ENCODE peak calls at places on chromosomes 7 and 10, in eight cellular contexts. H, Z, L, I, M, P, D and V are unnamed samples.

GRCh38 chr10:132710036-132710686 is 75.8 kb downstream of the NKX6-2 start:
- DNase-seq in I (no peak), L (no peak), P (no peak), M (no peak), D (no peak), Z (no peak), H (no peak), V (no peak)

GRCh38 chr10:29150010-29150409 is 138.9 kb upstream of the LYZL1 start:
- DNase-seq in Z (peak; percentile 65), M (no peak), H (no peak), P (no peak), D (no peak), L (no peak), I (no peak), V (peak; percentile 75)

GRCh38 chr10:7542189-7542914 is 124.4 kb downstream of the ITIH5 start:
- DNase-seq in I (no peak), M (no peak), H (no peak), D (no peak), P (no peak), Z (no peak), L (no peak), V (no peak)

GRCh38 chr7:151748733-151749132 is 128.2 kb downstream of the PRKAG2 start:
- DNase-seq in Z (no peak), D (no peak), H (no peak), I (no peak), P (no peak), L (no peak), M (no peak), V (no peak)

GRCh38 chr7:24283900-24284698 is at the start of gene NPY:
- DNase-seq in L (no peak), H (no peak), M (no peak), P (no peak), I (no peak), D (peak; percentile 20), Z (no peak), V (no peak)

GRCh38 chr10:91163269-91163708 is 57.2 kb upstream of the PCGF5 start:
- DNase-seq in M (peak; percentile 49), I (peak; percentile 44), D (peak; percentile 70), P (no peak), Z (peak; percentile 87), H (no peak), L (peak; percentile 65), V (peak; percentile 39)

GRCh38 chr7:30738026-30738915 is 13.7 kb upstream of the INMT start:
- DNase-seq in Z (no peak), P (no peak), I (no peak), M (no peak), D (no peak), H (no peak), L (no peak), V (no peak)

GRCh38 chr7:87450706-87451105 is 24.8 kb downstream of the ABCB4 start:
- DNase-seq in L (no peak), D (no peak), I (no peak), M (no peak), P (no peak), H (no peak), Z (no peak), V (no peak)

GRCh38 chr7:70833726-70834125 is 298.2 kb upstream of the GALNT17 start:
- DNase-seq in H (peak; percentile 4), L (peak; percentile 68), P (no peak), M (no peak), Z (no peak), D (no peak), I (no peak), V (peak; percentile 17)

GRCh38 chr7:142919656-142920055 is 13.9 kb downstream of the TRPV5 start:
- DNase-seq in P (no peak), I (no peak), D (no peak), L (no peak), M (no peak), H (no peak), Z (no peak), V (no peak)

GRCh38 chr10:33743429-33743857 is 409.0 kb upstream of the NRP1 start:
- DNase-seq in H (no peak), L (no peak), Z (no peak), D (no peak), M (no peak), P (no peak), I (no peak), V (no peak)

GRCh38 chr10:21517983-21518628 is 7.4 kb downstream of the SKIDA1 start:
- DNase-seq in D (no peak), M (no peak), H (no peak), L (peak; percentile 49), Z (no peak), I (no peak), P (no peak), V (peak; percentile 45)

GRCh38 chr7:112897839-112898431 is 107.7 kb upstream of the TMEM168 start:
- DNase-seq in Z (no peak), L (no peak), P (no peak), H (no peak), D (no peak), I (no peak), M (no peak), V (no peak)

GRCh38 chr7:14351167-14351566 is 361.7 kb upstream of the ETV1 start:
- DNase-seq in P (no peak), D (no peak), I (peak; percentile 26), Z (no peak), H (no peak), L (no peak), M (no peak), V (no peak)

GRCh38 chr7:151404216-151405011 is 5.4 kb downstream of the WDR86 start:
- DNase-seq in Z (no peak), H (no peak), D (no peak), L (no peak), I (no peak), M (no peak), P (no peak), V (no peak)

GRCh38 chr7:77536017-77536412 is 1.1 kb upstream of the PTPN12 start:
- DNase-seq in P (no peak), D (no peak), H (no peak), Z (no peak), M (no peak), L (no peak), I (no peak), V (no peak)

GRCh38 chr10:42937048-42937447 is 139.8 kb upstream of the RET start:
- DNase-seq in Z (no peak), I (no peak), M (no peak), D (no peak), H (no peak), L (no peak), P (no peak), V (no peak)

GRCh38 chr10:102090772-102091171 is 25.6 kb downstream of the HPS6 start:
- DNase-seq in I (no peak), Z (no peak), M (no peak), D (no peak), P (no peak), L (no peak), H (no peak), V (peak; percentile 59)